ENCODE peak calls at places on chromosomes 7 and 10, in nine cellular contexts. N is fibroblast of villous mesenchyme, J is foreskin fibroblast, Z is cardiac muscle cell, B is spleen, R is ovary, V is psoas muscle, F is fibroblast of pulmonary artery, M is pancreas. C is an unnamed sample.

GRCh38 chr7:157560710-157561522 is 224.1 kb downstream of the DNAJB6 start:
- DNase-seq in M (no peak), J (no peak), F (no peak), R (no peak), N (no peak), V (no peak), Z (no peak), B (peak; percentile 66), C (no peak)

GRCh38 chr10:70331160-70331485 is 47.3 kb upstream of the NPFFR1 start:
- DNase-seq in N (no peak), M (no peak), V (no peak), Z (no peak), R (no peak), J (no peak), B (no peak), F (no peak), C (no peak)

GRCh38 chr7:90178592-90179279 is 24.5 kb downstream of the STEAP1 start:
- DNase-seq in F (peak; percentile 65), V (no peak), B (no peak), R (no peak), J (peak; percentile 90), Z (peak; percentile 50), M (no peak), N (peak; percentile 25), C (peak; percentile 89)

GRCh38 chr10:560314-560992 is 129.0 kb downstream of the DIP2C start:
- DNase-seq in R (no peak), F (no peak), M (no peak), V (no peak), J (no peak), Z (no peak), N (no peak), B (no peak), C (no peak)

GRCh38 chr7:131255242-131255641 is 72.4 kb upstream of the MKLN1 start:
- DNase-seq in V (no peak), F (no peak), M (no peak), N (no peak), Z (no peak), R (no peak), J (no peak), B (no peak), C (no peak)

GRCh38 chr10:19918800-19919199 is 102.6 kb downstream of the PLXDC2 start:
- DNase-seq in V (no peak), B (no peak), F (peak; percentile 48), Z (peak; percentile 73), M (no peak), N (peak; percentile 89), J (no peak), R (no peak), C (peak; percentile 28)

GRCh38 chr7:150937848-150938561 is 40.1 kb downstream of the KCNH2 start:
- DNase-seq in Z (peak; percentile 64), N (no peak), R (no peak), V (no peak), J (no peak), F (peak; percentile 33), B (no peak), M (no peak), C (peak; percentile 39)

GRCh38 chr7:83486957-83487356 is 162.0 kb downstream of the SEMA3E start:
- DNase-seq in B (no peak), R (no peak), N (no peak), F (no peak), M (no peak), V (no peak), Z (no peak), J (peak; percentile 7), C (no peak)

GRCh38 chr7:898855-899681 is 22.7 kb downstream of the GET4 start:
- DNase-seq in B (peak; percentile 76), R (peak; percentile 43), M (no peak), N (no peak), V (no peak), Z (no peak), J (no peak), F (no peak), C (no peak)

GRCh38 chr7:24669971-24670591 is 87.2 kb downstream of the GSDME start:
- DNase-seq in B (no peak), V (no peak), N (no peak), Z (peak; percentile 34), J (no peak), R (no peak), F (peak; percentile 37), M (no peak), C (no peak)

GRCh38 chr7:143216151-143216550 is 5.7 kb upstream of the TAS2R40 start:
- DNase-seq in B (no peak), Z (no peak), M (no peak), J (peak; percentile 28), N (peak; percentile 5), F (peak; percentile 4), V (no peak), R (no peak), C (peak; percentile 68)

GRCh38 chr7:149837620-149838223 is 453 bp upstream of the ZNF862 start:
- DNase-seq in J (no peak), F (no peak), B (no peak), V (no peak), R (no peak), Z (no peak), N (no peak), M (no peak), C (no peak)

DNA sequence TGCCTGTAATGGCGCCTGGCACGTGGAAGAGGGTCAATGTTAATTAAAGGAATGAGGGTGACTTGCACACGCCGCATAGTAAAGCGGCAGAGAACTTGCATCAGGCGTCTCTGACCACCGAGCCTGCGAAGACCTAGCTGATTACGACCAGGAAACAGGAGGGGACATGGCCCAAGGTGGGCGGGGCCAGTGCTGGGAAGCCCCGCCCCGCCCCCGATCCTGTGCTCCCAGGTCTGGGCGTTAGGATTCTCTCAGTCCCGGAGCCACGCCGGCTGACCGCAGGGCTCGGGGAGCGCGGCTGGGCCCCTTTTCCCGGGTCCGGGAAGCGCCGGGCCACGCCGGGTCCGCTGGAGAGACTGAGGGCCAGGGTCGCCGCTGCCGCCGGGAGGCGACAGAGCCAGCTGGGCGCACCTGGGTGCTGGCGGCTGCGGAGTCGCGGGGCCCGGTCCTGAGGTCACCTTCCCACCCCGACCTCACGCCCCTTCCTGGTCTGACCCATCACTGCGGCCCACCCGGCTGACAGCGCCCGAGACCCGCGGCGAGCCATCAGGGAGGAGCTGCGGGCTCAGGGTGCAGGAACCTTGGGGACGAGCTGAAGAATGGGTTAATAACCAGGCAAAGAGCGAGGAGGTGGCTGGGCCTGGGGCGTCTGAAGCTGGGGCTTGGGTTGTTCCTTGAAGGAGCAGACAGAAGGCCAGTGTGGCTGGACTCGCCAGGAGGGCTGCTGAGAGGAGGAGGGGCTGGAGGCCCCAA is 23.0 kb upstream of the GRID1 start:
- DNase-seq in B (no peak), J (no peak), N (peak; percentile 41), M (peak; percentile 76), F (peak; percentile 56), R (no peak), V (peak; percentile 28), Z (peak; percentile 74), C (no peak)
- TF ChIP-seq CTCF in B (no peak), J (no peak), N (no peak), M (no peak), F (no peak), R (no peak), V (no peak), Z (no peak), C (no peak)

GRCh38 chr7:116692599-116693308 is 20.8 kb downstream of the MET start:
- DNase-seq in N (no peak), B (no peak), F (no peak), R (no peak), V (no peak), J (no peak), Z (no peak), M (no peak), C (peak; percentile 61)
- H3K4me3 ChIP-seq in N (no peak overlapping the region), B (no peak overlapping the region), F (no peak overlapping the region), R (no peak overlapping the region), V (no peak overlapping the region), J (no peak overlapping the region), Z (no peak overlapping the region), M (no peak overlapping the region), C (no peak overlapping the region)

GRCh38 chr10:92832121-92832520 is 16.2 kb upstream of the EXOC6 start:
- DNase-seq in V (no peak), Z (no peak), M (no peak), B (no peak), N (no peak), F (no peak), J (no peak), R (no peak), C (no peak)
- TF ChIP-seq CTCF in V (no peak), Z (no peak), M (no peak), B (no peak), N (no peak), F (no peak), J (no peak), R (no peak), C (no peak)

GRCh38 chr7:29196191-29196590 is 1.6 kb downstream of the CHN2 start:
- DNase-seq in B (no peak), N (no peak), Z (no peak), R (no peak), M (no peak), V (no peak), F (no peak), J (no peak), C (no peak)
- H3K4me3 ChIP-seq in B (no peak overlapping the region), N (no peak overlapping the region), Z (no peak overlapping the region), R (no peak overlapping the region), M (peak overlapping the region; percentile 79), V (no peak overlapping the region), F (no peak overlapping the region), J (no peak overlapping the region), C (no peak overlapping the region)

GRCh38 chr7:114660007-114660406 is 245.4 kb downstream of the FOXP2 start:
- DNase-seq in M (no peak), J (no peak), B (no peak), Z (no peak), N (no peak), F (no peak), R (no peak), V (no peak), C (no peak)

GRCh38 chr7:114658188-114658587 is 243.6 kb downstream of the FOXP2 start:
- DNase-seq in Z (no peak), R (no peak), N (no peak), F (no peak), M (no peak), B (no peak), J (no peak), V (no peak), C (no peak)

GRCh38 chr7:114659409-114659808 is 244.8 kb downstream of the FOXP2 start:
- DNase-seq in F (no peak), V (no peak), J (no peak), R (no peak), Z (no peak), B (no peak), M (no peak), N (no peak), C (no peak)

GRCh38 chr7:114662002-114662677 is 247.5 kb downstream of the FOXP2 start:
- DNase-seq in V (no peak), B (no peak), M (no peak), R (no peak), N (no peak), F (no peak), Z (no peak), J (no peak), C (no peak)

DNA sequence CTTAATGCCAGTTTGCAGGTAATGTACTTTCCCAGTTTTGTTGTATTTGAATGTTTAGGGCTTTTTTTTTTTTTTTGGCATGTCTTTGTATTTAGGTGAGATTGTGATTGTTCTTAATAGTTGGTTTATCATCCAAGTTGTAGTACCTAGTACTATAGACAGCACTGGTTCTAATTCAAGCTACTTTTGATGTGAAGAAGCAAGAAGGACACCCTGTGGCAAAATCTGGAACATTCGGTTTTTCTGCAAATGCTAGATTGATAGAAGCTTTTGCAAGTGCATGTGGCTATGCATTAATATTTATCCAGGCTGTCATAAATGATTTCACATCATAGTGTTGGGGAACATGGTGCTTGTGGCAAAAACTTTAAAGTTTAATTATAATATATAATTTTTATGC is 248.9 kb downstream of the FOXP2 start:
- DNase-seq in J (no peak), B (no peak), R (no peak), F (peak; percentile 58), N (peak; percentile 35), Z (peak; percentile 61), V (no peak), M (no peak), C (peak; percentile 43)
- TF ChIP-seq CTCF in J (peak; percentile 34), B (no peak), R (no peak), F (peak; percentile 37), N (peak; percentile 35), Z (peak; percentile 47), V (no peak), M (no peak), C (peak; percentile 41)